ENCODE peak calls at places on chromosomes 11 and 22, in ten cellular contexts. One of them, this sample, is unnamed.

GRCh38 chr11:111736191-111736590 is 30.0 kb downstream of the PPP2R1B start:
- DNase-seq in heart right ventricle: no peak
- DNase-seq in CD8-positive, alpha-beta T cell: no peak
- DNase-seq in tibial artery: peak
- DNase-seq in adrenal gland: no peak
- DNase-seq in heart left ventricle: no peak
- DNase-seq in brain microvascular endothelial cell: peak
- DNase-seq in RWPE1: no peak
- DNase-seq in fibroblast of the aortic adventitia: peak
- DNase-seq in fibroblast of mammary gland: peak
- DNase-seq in this sample: peak

GRCh38 chr11:111512296-111513239 is at the start of gene BTG4:
- DNase-seq in heart right ventricle: no peak
- DNase-seq in CD8-positive, alpha-beta T cell: no peak
- DNase-seq in tibial artery: no peak
- DNase-seq in adrenal gland: peak
- DNase-seq in heart left ventricle: no peak
- DNase-seq in brain microvascular endothelial cell: no peak
- DNase-seq in RWPE1: no peak
- DNase-seq in fibroblast of the aortic adventitia: no peak
- DNase-seq in fibroblast of mammary gland: peak
- DNase-seq in this sample: peak

GRCh38 chr11:26014456-26015115 is 317.3 kb upstream of the ANO3 start:
- DNase-seq in heart right ventricle: no peak
- DNase-seq in CD8-positive, alpha-beta T cell: no peak
- DNase-seq in tibial artery: no peak
- DNase-seq in adrenal gland: no peak
- DNase-seq in heart left ventricle: no peak
- DNase-seq in brain microvascular endothelial cell: no peak
- DNase-seq in RWPE1: no peak
- DNase-seq in fibroblast of the aortic adventitia: peak
- DNase-seq in fibroblast of mammary gland: no peak
- DNase-seq in this sample: no peak

GRCh38 chr11:59556883-59557205 is 45.5 kb downstream of the OR4D9 start:
- DNase-seq in heart right ventricle: no peak
- DNase-seq in CD8-positive, alpha-beta T cell: no peak
- DNase-seq in tibial artery: no peak
- DNase-seq in adrenal gland: no peak
- DNase-seq in heart left ventricle: no peak
- DNase-seq in brain microvascular endothelial cell: peak
- DNase-seq in RWPE1: no peak
- DNase-seq in fibroblast of the aortic adventitia: no peak
- DNase-seq in fibroblast of mammary gland: peak
- DNase-seq in this sample: no peak

GRCh38 chr11:113991718-113992458 is 17.0 kb downstream of the HTR3A start:
- DNase-seq in heart right ventricle: no peak
- DNase-seq in CD8-positive, alpha-beta T cell: no peak
- DNase-seq in tibial artery: no peak
- DNase-seq in adrenal gland: no peak
- DNase-seq in heart left ventricle: no peak
- DNase-seq in brain microvascular endothelial cell: no peak
- DNase-seq in RWPE1: no peak
- DNase-seq in fibroblast of the aortic adventitia: no peak
- DNase-seq in fibroblast of mammary gland: peak
- DNase-seq in this sample: peak

GRCh38 chr11:18522388-18522787 is 4.4 kb downstream of the TSG101 start:
- DNase-seq in heart right ventricle: no peak
- DNase-seq in CD8-positive, alpha-beta T cell: no peak
- DNase-seq in tibial artery: no peak
- DNase-seq in adrenal gland: no peak
- DNase-seq in heart left ventricle: no peak
- DNase-seq in brain microvascular endothelial cell: no peak
- DNase-seq in RWPE1: no peak
- DNase-seq in fibroblast of the aortic adventitia: peak
- DNase-seq in fibroblast of mammary gland: peak
- DNase-seq in this sample: no peak

GRCh38 chr22:31093090-31093850 is 12.2 kb downstream of the SMTN start:
- DNase-seq in heart right ventricle: peak
- DNase-seq in CD8-positive, alpha-beta T cell: no peak
- DNase-seq in tibial artery: no peak
- DNase-seq in adrenal gland: no peak
- DNase-seq in heart left ventricle: peak
- DNase-seq in brain microvascular endothelial cell: no peak
- DNase-seq in RWPE1: no peak
- DNase-seq in fibroblast of the aortic adventitia: no peak
- DNase-seq in fibroblast of mammary gland: no peak
- DNase-seq in this sample: no peak

GRCh38 chr11:128471138-128471661 is 116.2 kb downstream of the ETS1 start:
- DNase-seq in heart right ventricle: no peak
- DNase-seq in CD8-positive, alpha-beta T cell: no peak
- DNase-seq in tibial artery: no peak
- DNase-seq in adrenal gland: no peak
- DNase-seq in heart left ventricle: no peak
- DNase-seq in brain microvascular endothelial cell: no peak
- DNase-seq in RWPE1: no peak
- DNase-seq in fibroblast of the aortic adventitia: no peak
- DNase-seq in fibroblast of mammary gland: no peak
- DNase-seq in this sample: no peak

GRCh38 chr22:44384563-44384940 is 71.8 kb upstream of the SHISAL1 start:
- DNase-seq in heart right ventricle: no peak
- DNase-seq in CD8-positive, alpha-beta T cell: no peak
- DNase-seq in tibial artery: no peak
- DNase-seq in adrenal gland: no peak
- DNase-seq in heart left ventricle: no peak
- DNase-seq in brain microvascular endothelial cell: no peak
- DNase-seq in RWPE1: no peak
- DNase-seq in fibroblast of the aortic adventitia: no peak
- DNase-seq in fibroblast of mammary gland: no peak
- DNase-seq in this sample: no peak

GRCh38 chr22:38239101-38239761 is 33.6 kb downstream of the TMEM184B start:
- DNase-seq in heart right ventricle: no peak
- DNase-seq in CD8-positive, alpha-beta T cell: no peak
- DNase-seq in tibial artery: peak
- DNase-seq in adrenal gland: peak
- DNase-seq in heart left ventricle: no peak
- DNase-seq in brain microvascular endothelial cell: peak
- DNase-seq in RWPE1: peak
- DNase-seq in fibroblast of the aortic adventitia: peak
- DNase-seq in fibroblast of mammary gland: peak
- DNase-seq in this sample: peak

GRCh38 chr11:125916683-125917337 is 12.5 kb downstream of the DDX25 start:
- DNase-seq in heart right ventricle: no peak
- DNase-seq in CD8-positive, alpha-beta T cell: no peak
- DNase-seq in tibial artery: no peak
- DNase-seq in adrenal gland: no peak
- DNase-seq in heart left ventricle: no peak
- DNase-seq in brain microvascular endothelial cell: no peak
- DNase-seq in RWPE1: no peak
- DNase-seq in fibroblast of the aortic adventitia: no peak
- DNase-seq in fibroblast of mammary gland: no peak
- DNase-seq in this sample: no peak

GRCh38 chr11:62545437-62546243 is 966 bp downstream of the AHNAK start:
- DNase-seq in heart right ventricle: peak
- DNase-seq in CD8-positive, alpha-beta T cell: no peak
- DNase-seq in tibial artery: peak
- DNase-seq in adrenal gland: peak
- DNase-seq in heart left ventricle: peak
- DNase-seq in brain microvascular endothelial cell: peak
- DNase-seq in RWPE1: peak
- DNase-seq in fibroblast of the aortic adventitia: peak
- DNase-seq in fibroblast of mammary gland: peak
- DNase-seq in this sample: peak

GRCh38 chr11:68050371-68050841 is 11.6 kb downstream of the TCIRG1 start:
- DNase-seq in heart right ventricle: no peak
- DNase-seq in CD8-positive, alpha-beta T cell: no peak
- DNase-seq in tibial artery: no peak
- DNase-seq in adrenal gland: no peak
- DNase-seq in heart left ventricle: no peak
- DNase-seq in brain microvascular endothelial cell: no peak
- DNase-seq in RWPE1: no peak
- DNase-seq in fibroblast of the aortic adventitia: no peak
- DNase-seq in fibroblast of mammary gland: no peak
- DNase-seq in this sample: no peak

GRCh38 chr11:132238331-132238730 is 867.9 kb downstream of the NTM start:
- DNase-seq in heart right ventricle: no peak
- DNase-seq in CD8-positive, alpha-beta T cell: no peak
- DNase-seq in tibial artery: no peak
- DNase-seq in adrenal gland: no peak
- DNase-seq in heart left ventricle: no peak
- DNase-seq in brain microvascular endothelial cell: no peak
- DNase-seq in RWPE1: no peak
- DNase-seq in fibroblast of the aortic adventitia: no peak
- DNase-seq in fibroblast of mammary gland: no peak
- DNase-seq in this sample: no peak

DNA sequence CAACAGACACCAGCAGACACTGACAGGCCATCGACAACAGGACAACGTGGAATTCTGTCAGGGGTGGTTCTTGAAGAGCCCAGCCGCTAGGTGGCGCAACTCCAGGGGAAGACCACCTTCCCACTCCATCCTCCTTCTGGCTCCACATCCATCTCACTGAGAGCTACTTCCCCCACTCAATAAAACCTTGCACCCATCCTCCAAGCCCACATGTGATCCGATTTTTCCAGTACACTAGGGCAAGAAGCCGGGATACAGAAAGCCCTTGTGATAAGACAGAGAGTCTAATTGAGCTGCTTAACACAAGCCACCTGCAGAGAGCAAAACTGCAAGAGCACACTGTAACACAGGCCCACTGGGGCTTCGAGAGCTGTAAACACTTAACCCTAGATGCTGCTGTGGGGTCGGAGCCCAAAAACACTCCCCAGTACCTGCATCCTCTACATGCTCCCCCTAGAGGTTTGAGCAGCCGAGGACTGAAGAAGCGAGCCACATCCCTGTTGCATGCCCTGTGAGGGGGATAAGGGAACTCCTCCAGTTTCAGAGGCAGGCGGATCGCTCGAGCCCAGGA is 11.5 kb upstream of the RAB39A start:
- DNase-seq in heart right ventricle: no peak
- DNase-seq in CD8-positive, alpha-beta T cell: no peak
- DNase-seq in tibial artery: no peak
- DNase-seq in adrenal gland: peak
- DNase-seq in heart left ventricle: no peak
- DNase-seq in brain microvascular endothelial cell: no peak
- DNase-seq in RWPE1: no peak
- DNase-seq in fibroblast of the aortic adventitia: peak
- DNase-seq in fibroblast of mammary gland: peak
- DNase-seq in this sample: peak
- TF ChIP-seq CTCF in heart right ventricle: peak
- TF ChIP-seq CTCF in CD8-positive, alpha-beta T cell: peak
- TF ChIP-seq CTCF in tibial artery: no peak
- TF ChIP-seq CTCF in adrenal gland: no peak
- TF ChIP-seq CTCF in heart left ventricle: peak
- TF ChIP-seq CTCF in brain microvascular endothelial cell: peak
- TF ChIP-seq CTCF in RWPE1: peak
- TF ChIP-seq CTCF in fibroblast of the aortic adventitia: peak
- TF ChIP-seq CTCF in fibroblast of mammary gland: peak
- TF ChIP-seq CTCF in this sample: peak

DNA sequence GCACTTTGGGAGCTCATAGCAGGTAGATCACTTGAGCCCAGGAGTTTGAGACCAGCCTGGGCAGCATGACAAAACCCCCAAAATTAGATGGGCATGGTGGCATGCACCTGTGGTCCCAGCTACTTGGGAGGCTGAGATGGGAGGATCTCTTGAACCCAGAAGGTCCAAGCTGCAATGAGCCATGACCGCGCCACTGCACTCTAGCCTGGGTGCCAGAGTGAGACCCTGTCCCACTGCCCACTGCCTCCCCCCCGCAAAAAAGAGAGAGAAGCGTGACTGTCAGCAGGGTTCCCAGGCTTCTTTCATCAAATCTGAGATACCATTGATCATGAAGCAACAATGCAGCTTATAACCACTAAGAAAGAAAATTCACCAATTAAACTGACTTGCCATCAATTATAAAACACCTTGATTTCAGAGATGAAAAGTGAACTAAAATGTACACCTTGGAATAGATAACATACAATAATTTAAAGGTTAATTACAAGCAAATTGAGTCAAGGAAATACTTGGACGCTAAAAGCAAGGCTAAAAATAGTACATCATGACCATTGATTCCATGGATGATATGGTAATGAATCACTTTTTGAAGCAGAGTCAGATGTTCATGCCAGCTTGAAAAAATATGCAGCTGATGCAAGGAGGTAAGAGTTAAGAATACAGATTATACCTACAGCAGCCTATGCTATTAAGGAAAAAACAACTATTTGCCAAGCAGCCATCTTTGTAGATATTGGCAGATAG is 90.8 kb upstream of the ALKBH3 start:
- DNase-seq in heart right ventricle: no peak
- DNase-seq in CD8-positive, alpha-beta T cell: no peak
- DNase-seq in tibial artery: no peak
- DNase-seq in adrenal gland: no peak
- DNase-seq in heart left ventricle: no peak
- DNase-seq in brain microvascular endothelial cell: peak
- DNase-seq in RWPE1: peak
- DNase-seq in fibroblast of the aortic adventitia: peak
- DNase-seq in fibroblast of mammary gland: peak
- DNase-seq in this sample: peak
- TF ChIP-seq CTCF in heart right ventricle: no peak
- TF ChIP-seq CTCF in CD8-positive, alpha-beta T cell: no peak
- TF ChIP-seq CTCF in tibial artery: no peak
- TF ChIP-seq CTCF in adrenal gland: no peak
- TF ChIP-seq CTCF in heart left ventricle: no peak
- TF ChIP-seq CTCF in brain microvascular endothelial cell: no peak
- TF ChIP-seq CTCF in RWPE1: no peak
- TF ChIP-seq CTCF in fibroblast of the aortic adventitia: no peak
- TF ChIP-seq CTCF in fibroblast of mammary gland: no peak
- TF ChIP-seq CTCF in this sample: no peak

DNA sequence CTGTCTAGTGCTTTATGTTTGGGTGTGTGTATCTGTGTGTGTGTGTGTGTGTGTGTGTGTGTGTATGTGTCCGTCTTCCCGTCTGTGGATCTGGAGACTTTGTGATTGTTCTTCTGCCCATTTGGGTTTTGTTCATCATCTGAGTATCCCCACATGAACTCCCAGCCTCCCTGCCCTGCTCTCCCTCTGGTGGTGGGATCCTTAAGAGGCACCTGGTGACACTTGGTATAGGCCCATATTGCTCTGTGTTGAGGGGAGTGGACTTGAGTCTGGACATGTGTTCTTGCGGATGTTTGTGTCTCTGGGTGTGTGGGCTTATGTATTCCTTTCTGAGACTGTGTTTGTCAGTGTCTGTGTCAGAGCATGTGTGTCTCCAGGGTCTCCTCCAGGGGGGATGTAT is 15.3 kb downstream of the RCOR2 start:
- DNase-seq in heart right ventricle: no peak
- DNase-seq in CD8-positive, alpha-beta T cell: no peak
- DNase-seq in tibial artery: no peak
- DNase-seq in adrenal gland: no peak
- DNase-seq in heart left ventricle: no peak
- DNase-seq in brain microvascular endothelial cell: no peak
- DNase-seq in RWPE1: no peak
- DNase-seq in fibroblast of the aortic adventitia: peak
- DNase-seq in fibroblast of mammary gland: peak
- DNase-seq in this sample: peak
- TF ChIP-seq CTCF in heart right ventricle: no peak
- TF ChIP-seq CTCF in CD8-positive, alpha-beta T cell: no peak
- TF ChIP-seq CTCF in tibial artery: no peak
- TF ChIP-seq CTCF in adrenal gland: no peak
- TF ChIP-seq CTCF in heart left ventricle: no peak
- TF ChIP-seq CTCF in brain microvascular endothelial cell: peak
- TF ChIP-seq CTCF in RWPE1: no peak
- TF ChIP-seq CTCF in fibroblast of the aortic adventitia: peak
- TF ChIP-seq CTCF in fibroblast of mammary gland: peak
- TF ChIP-seq CTCF in this sample: peak

GRCh38 chr11:134045799-134046635 is 22.9 kb upstream of the JAM3 start:
- DNase-seq in heart right ventricle: no peak
- DNase-seq in CD8-positive, alpha-beta T cell: no peak
- DNase-seq in tibial artery: no peak
- DNase-seq in adrenal gland: no peak
- DNase-seq in heart left ventricle: no peak
- DNase-seq in brain microvascular endothelial cell: no peak
- DNase-seq in RWPE1: no peak
- DNase-seq in fibroblast of the aortic adventitia: no peak
- DNase-seq in fibroblast of mammary gland: no peak
- DNase-seq in this sample: peak
- TF ChIP-seq CTCF in heart right ventricle: peak
- TF ChIP-seq CTCF in CD8-positive, alpha-beta T cell: peak
- TF ChIP-seq CTCF in tibial artery: peak
- TF ChIP-seq CTCF in adrenal gland: no peak
- TF ChIP-seq CTCF in heart left ventricle: peak
- TF ChIP-seq CTCF in brain microvascular endothelial cell: peak
- TF ChIP-seq CTCF in RWPE1: no peak
- TF ChIP-seq CTCF in fibroblast of the aortic adventitia: peak
- TF ChIP-seq CTCF in fibroblast of mammary gland: peak
- TF ChIP-seq CTCF in this sample: peak